ENCODE peak calls at places on chromosomes 13 and 19, in ten cellular contexts. A is ovary, L is HepG2, I is uterus, N is HCT116, B is GM12878, X is body of pancreas, F is sigmoid colon, Z is K562, U is IMR-90. C is an unnamed sample.

GRCh38 chr13:42420304-42420703 is 148.4 kb downstream of the AKAP11 start:
- DNase-seq in U (no peak), F (no peak), L (no peak), N (no peak), X (no peak), Z (no peak), A (no peak), I (no peak), B (peak), C (no peak)

GRCh38 chr13:31866099-31866498 is 126.8 kb downstream of the RXFP2 start:
- DNase-seq in X (no peak), U (no peak), I (no peak), Z (no peak), B (no peak), L (no peak), F (no peak), N (no peak), A (no peak), C (no peak)

GRCh38 chr13:101552286-101552685 is 99.8 kb downstream of the ITGBL1 start:
- DNase-seq in I (no peak), X (no peak), Z (no peak), L (no peak), U (no peak), A (no peak), N (no peak), B (no peak), F (no peak), C (no peak)

GRCh38 chr19:6674868-6675305 is 4.9 kb upstream of the TNFSF14 start:
- DNase-seq in X (no peak), A (no peak), B (peak), F (no peak), I (peak), N (no peak), Z (peak), L (no peak), U (peak), C (no peak)

GRCh38 chr13:50531917-50532899 is 311.3 kb downstream of the DLEU7 start:
- DNase-seq in A (no peak), X (no peak), Z (no peak), N (peak), I (no peak), L (no peak), B (no peak), U (peak), F (no peak), C (no peak)

GRCh38 chr13:75312884-75313520 is 169.0 kb downstream of the TBC1D4 start:
- DNase-seq in A (no peak), Z (no peak), U (no peak), N (no peak), X (no peak), I (no peak), F (no peak), L (no peak), B (no peak), C (no peak)

GRCh38 chr19:43618921-43619261 is 538 bp downstream of the ZNF428 start:
- DNase-seq in A (no peak), B (peak), U (peak), I (no peak), L (peak), F (no peak), Z (peak), N (no peak), X (no peak), C (no peak)

GRCh38 chr19:1752009-1752756 is 1.1 kb upstream of the ONECUT3 start:
- DNase-seq in U (no peak), B (no peak), Z (no peak), I (no peak), X (no peak), F (no peak), N (no peak), A (no peak), L (no peak), C (no peak)

GRCh38 chr19:45066921-45067661 is 9.2 kb downstream of the ZNF296 start:
- DNase-seq in A (no peak), B (no peak), N (no peak), X (no peak), F (no peak), I (no peak), L (no peak), U (no peak), Z (no peak), C (no peak)

GRCh38 chr13:93727301-93728141 is 500.9 kb downstream of the GPC6 start:
- DNase-seq in L (peak), A (no peak), F (no peak), B (no peak), I (no peak), Z (no peak), X (no peak), N (no peak), U (peak), C (no peak)

GRCh38 chr13:46756977-46757376 is 40.0 kb downstream of the ESD start:
- DNase-seq in L (no peak), B (no peak), Z (no peak), U (peak), A (no peak), F (no peak), X (no peak), I (no peak), N (no peak), C (no peak)

DNA sequence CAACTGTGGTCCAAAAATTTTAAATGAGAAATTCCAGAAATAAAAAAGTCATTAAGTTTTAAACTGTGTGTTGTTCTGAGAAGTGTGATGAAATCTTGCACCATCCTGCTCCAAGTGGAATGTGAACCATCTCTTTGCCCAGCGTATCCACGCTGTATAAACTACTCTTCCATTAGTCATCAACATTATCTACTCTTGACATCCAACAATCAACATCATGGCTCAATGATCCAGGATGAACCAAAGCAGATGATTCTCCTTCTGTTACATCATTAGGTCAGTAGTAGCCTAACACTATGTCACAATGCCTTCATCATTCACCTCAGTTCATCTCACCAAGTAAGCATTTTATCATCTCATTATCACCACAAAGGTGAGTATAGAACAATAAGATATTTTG is 55.3 kb downstream of the SUCLA2 start:
- DNase-seq in F (no peak), L (peak), Z (peak), U (peak), A (no peak), B (no peak), N (no peak), I (no peak), X (no peak), C (no peak)
- H3K27ac ChIP-seq in F (no peak), L (no peak), Z (no peak), U (no peak), A (no peak), B (no peak), N (no peak), I (no peak), X (no peak), C (no peak)

DNA sequence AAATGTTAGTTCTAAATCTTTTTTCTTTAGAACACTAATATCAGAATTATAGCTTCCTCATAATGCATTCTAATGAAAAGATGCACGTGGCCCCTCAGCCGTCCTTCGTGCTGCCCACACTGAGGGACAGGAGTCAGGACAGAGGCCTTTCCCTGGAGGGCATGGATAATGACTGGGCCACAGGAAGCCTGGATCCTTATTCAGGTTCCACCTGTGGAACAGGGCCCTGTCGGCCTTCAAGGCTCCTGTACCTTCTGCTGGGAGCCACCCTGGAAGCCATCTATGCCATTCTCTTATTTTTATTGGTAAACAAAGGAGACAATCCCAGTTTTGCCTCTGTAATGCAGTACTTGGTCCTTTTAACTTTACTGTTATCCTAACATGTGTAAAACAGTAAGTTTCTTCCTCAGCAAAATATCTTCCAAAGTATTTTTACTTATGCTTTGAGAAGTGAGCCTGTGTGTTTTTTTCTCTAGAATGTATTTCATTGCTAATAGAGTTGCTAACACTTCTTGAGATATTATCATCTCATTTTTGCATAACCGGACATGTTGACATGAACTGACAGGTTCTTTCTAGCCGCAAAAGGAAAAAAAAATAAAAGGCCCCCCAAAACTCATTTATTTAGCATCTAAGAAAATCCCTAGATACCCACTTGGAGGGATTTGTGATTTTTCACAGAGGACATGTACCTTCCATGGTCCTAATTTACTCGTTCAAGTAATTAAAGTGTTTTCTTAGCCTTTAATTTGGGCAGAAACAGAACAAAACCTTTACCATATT is 6.0 kb downstream of the GPR183 start:
- DNase-seq in L (no peak), U (no peak), A (no peak), Z (no peak), I (no peak), F (no peak), B (no peak), N (no peak), X (no peak), C (no peak)
- H3K4me3 ChIP-seq in L (no peak), U (no peak), A (no peak), Z (no peak), I (no peak), F (no peak), B (peak), N (no peak), X (no peak), C (no peak)

GRCh38 chr13:40386586-40386985 is 279.9 kb downstream of the FOXO1 start:
- DNase-seq in Z (no peak), X (no peak), N (no peak), F (no peak), U (no peak), B (no peak), A (no peak), I (no peak), L (no peak), C (no peak)

GRCh38 chr13:40389081-40389641 is 277.3 kb downstream of the FOXO1 start:
- DNase-seq in X (no peak), B (peak), N (no peak), A (no peak), I (no peak), F (no peak), L (no peak), U (no peak), Z (no peak), C (no peak)

GRCh38 chr13:40387775-40388174 is 278.7 kb downstream of the FOXO1 start:
- DNase-seq in X (no peak), B (no peak), I (no peak), A (no peak), F (no peak), L (no peak), N (no peak), Z (no peak), U (no peak), C (no peak)

GRCh38 chr13:40390290-40391008 is 276.0 kb downstream of the FOXO1 start:
- DNase-seq in Z (no peak), A (no peak), I (no peak), B (no peak), F (no peak), U (no peak), N (no peak), L (no peak), X (no peak), C (no peak)

GRCh38 chr13:40388617-40389016 is 277.8 kb downstream of the FOXO1 start:
- DNase-seq in Z (no peak), I (no peak), A (no peak), U (peak), X (no peak), B (peak), F (peak), L (no peak), N (no peak), C (no peak)
- TF ChIP-seq POLR2A in Z (no peak), I (no peak), A (no peak), U (no peak), X (no peak), B (peak), F (no peak), L (no peak), N (no peak), C (no peak)

GRCh38 chr19:3969435-3970312 is 1.2 kb downstream of the DAPK3 start:
- DNase-seq in L (peak), Z (peak), B (no peak), U (peak), I (peak), N (no peak), F (peak), A (peak), X (no peak), C (no peak)
- H3K27ac ChIP-seq in L (peak), Z (peak), B (peak), U (peak), I (peak), N (peak), F (peak), A (peak), X (peak), C (peak)

DNA sequence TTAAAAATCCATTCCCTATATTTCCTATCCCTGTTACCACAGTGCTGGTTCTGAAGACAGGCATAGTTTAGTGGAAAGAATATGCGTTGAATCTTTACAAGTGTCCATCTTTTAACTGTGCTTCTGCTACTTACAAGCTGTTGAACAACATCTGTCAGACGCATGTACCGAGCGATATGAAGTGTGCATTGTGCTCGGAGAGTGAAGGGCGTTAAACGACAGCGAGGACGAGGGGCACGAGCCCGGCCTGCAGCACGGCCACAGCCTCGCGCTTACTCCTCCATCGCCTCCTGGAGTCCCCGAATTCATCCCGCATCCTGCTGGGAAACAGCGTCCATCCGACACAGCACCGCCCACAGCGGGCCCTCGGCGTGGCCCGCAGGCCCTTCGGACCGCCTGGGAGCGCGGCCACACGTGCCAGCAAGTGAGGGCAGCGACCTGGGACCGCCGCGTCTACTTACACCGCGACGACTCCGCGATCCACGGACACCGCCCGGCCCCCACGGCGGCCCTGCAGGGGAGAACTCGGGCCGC is 512 bp downstream of the PCID2 start:
- DNase-seq in F (no peak), N (no peak), B (no peak), I (no peak), U (peak), A (peak), Z (peak), X (peak), L (peak), C (no peak)
- H3K4me3 ChIP-seq in F (peak), N (peak), B (peak), I (peak), U (peak), A (peak), Z (peak), X (peak), L (peak), C (peak)

GRCh38 chr19:13951799-13952153 is 533 bp upstream of the DCAF15 start:
- DNase-seq in A (no peak), Z (no peak), U (no peak), B (no peak), L (no peak), X (no peak), N (no peak), I (no peak), F (no peak), C (no peak)
- TF ChIP-seq POLR2A in A (no peak), Z (no peak), U (no peak), B (no peak), L (no peak), X (no peak), N (no peak), I (no peak), F (no peak), C (no peak)

DNA sequence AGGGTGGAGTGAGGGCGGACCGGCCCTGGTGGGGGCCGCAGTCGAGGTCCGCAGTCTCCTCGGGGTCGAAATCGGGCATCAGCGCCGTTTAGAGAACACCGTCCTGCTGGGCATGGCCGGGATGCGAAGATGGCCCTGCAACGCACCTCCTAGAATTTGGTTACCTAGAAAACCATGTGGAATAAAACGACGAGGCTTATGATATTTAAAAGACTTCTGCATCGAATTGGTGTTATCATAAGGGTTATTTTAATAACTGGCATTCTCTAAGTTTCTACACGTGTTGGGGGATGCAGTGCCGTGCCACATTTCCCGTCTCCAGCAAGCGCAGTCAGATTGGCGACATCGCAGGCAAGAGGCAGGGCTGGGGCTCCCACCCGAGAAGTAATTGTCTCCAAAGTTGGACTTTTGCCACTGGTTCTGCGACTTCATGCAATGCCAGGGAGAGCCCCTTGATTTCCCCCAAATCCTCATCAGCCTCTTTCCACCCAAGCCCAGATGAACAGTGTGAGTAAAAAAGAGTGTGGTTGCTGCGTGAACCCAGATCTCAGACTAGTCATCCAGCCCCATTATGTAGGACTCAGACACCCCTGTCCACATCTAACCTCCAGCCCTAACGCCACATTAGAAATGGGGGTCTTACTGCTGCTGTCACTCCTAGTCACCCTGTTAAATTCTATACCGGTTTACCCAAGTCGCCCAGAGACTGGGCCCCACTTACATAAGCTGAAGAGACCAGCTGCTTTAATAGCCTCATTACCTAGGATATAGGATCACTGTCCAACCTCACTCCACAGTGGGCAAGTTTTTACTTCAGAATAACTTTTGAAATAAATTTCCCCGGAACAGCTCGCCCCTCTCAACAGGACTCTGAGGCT is 571 bp upstream of the DHRS12 start:
- DNase-seq in B (no peak), L (no peak), F (peak), A (peak), I (peak), N (no peak), Z (peak), X (peak), U (no peak), C (peak)
- H3K27ac ChIP-seq in B (peak), L (peak), F (peak), A (peak), I (peak), N (peak), Z (peak), X (peak), U (peak), C (peak)

GRCh38 chr13:74063533-74064100 is 70.6 kb downstream of the KLF12 start:
- DNase-seq in A (no peak), X (no peak), L (no peak), U (no peak), F (no peak), N (no peak), Z (no peak), B (no peak), I (no peak), C (no peak)
- H3K4me3 ChIP-seq in A (no peak), X (no peak), L (no peak), U (no peak), F (peak), N (no peak), Z (no peak), B (peak), I (no peak), C (no peak)

GRCh38 chr19:10194500-10195198 is at the start of gene DNMT1:
- DNase-seq in L (peak), U (peak), A (peak), X (peak), Z (peak), F (peak), N (peak), I (peak), B (peak), C (peak)
- TF ChIP-seq POLR2A in L (peak), U (peak), A (peak), X (no peak), Z (peak), F (peak), N (peak), I (peak), B (peak), C (peak)

GRCh38 chr19:32241957-32242710 is 103.3 kb upstream of the ZNF507 start:
- DNase-seq in L (no peak), I (no peak), N (no peak), U (no peak), A (no peak), B (no peak), X (no peak), F (no peak), Z (no peak), C (no peak)
- H3K27ac ChIP-seq in L (no peak), I (no peak), N (no peak), U (no peak), A (no peak), B (no peak), X (no peak), F (no peak), Z (no peak), C (no peak)

C was measured in prostate gland.